ENCODE peak calls at places on chromosomes 7 and 10, in seven cellular contexts. One of them, this sample, is unnamed.

GRCh38 chr7:84247591-84247990 is 53.0 kb upstream of the SEMA3A start:
- DNase-seq in heart right ventricle: no peak
- DNase-seq in left lung: no peak
- DNase-seq in adrenal gland: no peak
- DNase-seq in ovary: no peak
- DNase-seq in OCI-LY7: no peak
- DNase-seq in Peyer's patch: no peak
- DNase-seq in this sample: no peak

GRCh38 chr7:151244871-151245346 is 3.6 kb downstream of the SMARCD3 start:
- DNase-seq in heart right ventricle: no peak
- DNase-seq in left lung: no peak
- DNase-seq in adrenal gland: no peak
- DNase-seq in ovary: no peak
- DNase-seq in OCI-LY7: no peak
- DNase-seq in Peyer's patch: no peak
- DNase-seq in this sample: peak; percentile 45

GRCh38 chr10:30491204-30491603 is 57.2 kb downstream of the MAP3K8 start:
- DNase-seq in heart right ventricle: no peak
- DNase-seq in left lung: no peak
- DNase-seq in adrenal gland: peak; percentile 52
- DNase-seq in ovary: no peak
- DNase-seq in OCI-LY7: no peak
- DNase-seq in Peyer's patch: no peak
- DNase-seq in this sample: no peak

GRCh38 chr10:102523250-102524029 is 19.7 kb downstream of the SUFU start:
- DNase-seq in heart right ventricle: no peak
- DNase-seq in left lung: no peak
- DNase-seq in adrenal gland: peak; percentile 22
- DNase-seq in ovary: no peak
- DNase-seq in OCI-LY7: no peak
- DNase-seq in Peyer's patch: no peak
- DNase-seq in this sample: peak; percentile 40

GRCh38 chr7:116169060-116169459 is 41.3 kb upstream of the TES start:
- DNase-seq in heart right ventricle: no peak
- DNase-seq in left lung: no peak
- DNase-seq in adrenal gland: no peak
- DNase-seq in ovary: no peak
- DNase-seq in OCI-LY7: no peak
- DNase-seq in Peyer's patch: no peak
- DNase-seq in this sample: no peak

GRCh38 chr10:100873825-100874326 is 38.9 kb upstream of the SLF2 start:
- DNase-seq in heart right ventricle: no peak
- DNase-seq in left lung: no peak
- DNase-seq in adrenal gland: no peak
- DNase-seq in ovary: no peak
- DNase-seq in OCI-LY7: no peak
- DNase-seq in Peyer's patch: no peak
- DNase-seq in this sample: no peak

GRCh38 chr10:23439452-23439919 is 611 bp downstream of the OTUD1 start:
- DNase-seq in heart right ventricle: no peak
- DNase-seq in left lung: no peak
- DNase-seq in adrenal gland: peak; percentile 40
- DNase-seq in ovary: no peak
- DNase-seq in OCI-LY7: peak; percentile 34
- DNase-seq in Peyer's patch: peak; percentile 50
- DNase-seq in this sample: no peak

GRCh38 chr7:30984359-30985107 is 20.8 kb downstream of the GHRHR start:
- DNase-seq in heart right ventricle: no peak
- DNase-seq in left lung: no peak
- DNase-seq in adrenal gland: peak; percentile 74
- DNase-seq in ovary: no peak
- DNase-seq in OCI-LY7: no peak
- DNase-seq in Peyer's patch: no peak
- DNase-seq in this sample: no peak

GRCh38 chr7:36728143-36728542 is 3.8 kb upstream of the AOAH start:
- DNase-seq in heart right ventricle: no peak
- DNase-seq in left lung: no peak
- DNase-seq in adrenal gland: no peak
- DNase-seq in ovary: no peak
- DNase-seq in OCI-LY7: no peak
- DNase-seq in Peyer's patch: no peak
- DNase-seq in this sample: no peak

GRCh38 chr10:78302739-78302988 is 269.0 kb downstream of the RPS24 start:
- DNase-seq in heart right ventricle: no peak
- DNase-seq in left lung: no peak
- DNase-seq in adrenal gland: no peak
- DNase-seq in ovary: no peak
- DNase-seq in OCI-LY7: no peak
- DNase-seq in Peyer's patch: no peak
- DNase-seq in this sample: no peak

GRCh38 chr10:78301891-78302738 is 268.5 kb downstream of the RPS24 start:
- DNase-seq in heart right ventricle: no peak
- DNase-seq in left lung: no peak
- DNase-seq in adrenal gland: no peak
- DNase-seq in ovary: no peak
- DNase-seq in OCI-LY7: peak; percentile 17
- DNase-seq in Peyer's patch: no peak
- DNase-seq in this sample: no peak

GRCh38 chr10:78304091-78305045 is 270.7 kb downstream of the RPS24 start:
- DNase-seq in heart right ventricle: no peak
- DNase-seq in left lung: no peak
- DNase-seq in adrenal gland: no peak
- DNase-seq in ovary: no peak
- DNase-seq in OCI-LY7: no peak
- DNase-seq in Peyer's patch: no peak
- DNase-seq in this sample: no peak

GRCh38 chr10:78301481-78301880 is 267.8 kb downstream of the RPS24 start:
- DNase-seq in heart right ventricle: no peak
- DNase-seq in left lung: no peak
- DNase-seq in adrenal gland: peak; percentile 41
- DNase-seq in ovary: no peak
- DNase-seq in OCI-LY7: no peak
- DNase-seq in Peyer's patch: no peak
- DNase-seq in this sample: no peak

GRCh38 chr10:78302989-78303854 is 269.6 kb downstream of the RPS24 start:
- DNase-seq in heart right ventricle: peak; percentile 93
- DNase-seq in left lung: peak; percentile 95
- DNase-seq in adrenal gland: peak; percentile 97
- DNase-seq in ovary: peak; percentile 92
- DNase-seq in OCI-LY7: peak; percentile 92
- DNase-seq in Peyer's patch: peak; percentile 91
- DNase-seq in this sample: peak; percentile 97
- TF ChIP-seq CTCF in heart right ventricle: peak; percentile 66
- TF ChIP-seq CTCF in left lung: peak; percentile 58
- TF ChIP-seq CTCF in adrenal gland: peak; percentile 59
- TF ChIP-seq CTCF in ovary: peak; percentile 89
- TF ChIP-seq CTCF in OCI-LY7: peak; percentile 72
- TF ChIP-seq CTCF in Peyer's patch: peak; percentile 92
- TF ChIP-seq CTCF in this sample: peak; percentile 60

DNA sequence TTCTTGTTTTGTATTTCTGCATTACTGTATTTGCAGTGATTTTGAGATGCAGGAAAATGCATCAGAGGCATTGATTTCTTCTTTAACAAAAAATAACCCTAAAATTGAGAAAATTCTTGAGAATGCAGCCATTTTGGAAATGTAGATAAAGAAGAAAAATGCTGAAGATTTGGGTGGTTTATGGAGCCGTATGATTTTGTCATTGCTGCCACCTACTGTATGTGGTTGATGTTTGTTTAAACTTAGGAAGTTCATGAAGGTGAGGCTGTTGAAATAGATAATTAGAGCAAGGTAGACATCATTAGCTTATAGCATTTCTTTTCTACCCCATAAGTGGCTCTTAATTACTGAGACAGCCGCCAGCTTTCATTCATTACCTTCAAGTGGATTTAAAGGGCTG is 92.1 kb upstream of the SAMD8 start:
- DNase-seq in heart right ventricle: no peak
- DNase-seq in left lung: no peak
- DNase-seq in adrenal gland: no peak
- DNase-seq in ovary: no peak
- DNase-seq in OCI-LY7: peak; percentile 48
- DNase-seq in Peyer's patch: no peak
- DNase-seq in this sample: no peak
- TF ChIP-seq CTCF in heart right ventricle: peak; percentile 29
- TF ChIP-seq CTCF in left lung: no peak
- TF ChIP-seq CTCF in adrenal gland: peak; percentile 33
- TF ChIP-seq CTCF in ovary: no peak
- TF ChIP-seq CTCF in OCI-LY7: peak; percentile 82
- TF ChIP-seq CTCF in Peyer's patch: peak; percentile 32
- TF ChIP-seq CTCF in this sample: peak; percentile 21

GRCh38 chr10:62244785-62245595 is 23.7 kb downstream of the RTKN2 start:
- DNase-seq in heart right ventricle: peak; percentile 70
- DNase-seq in left lung: no peak
- DNase-seq in adrenal gland: peak; percentile 65
- DNase-seq in ovary: no peak
- DNase-seq in OCI-LY7: peak; percentile 86
- DNase-seq in Peyer's patch: peak; percentile 31
- DNase-seq in this sample: no peak

GRCh38 chr10:62243647-62243997 is 25.0 kb downstream of the RTKN2 start:
- DNase-seq in heart right ventricle: no peak
- DNase-seq in left lung: no peak
- DNase-seq in adrenal gland: no peak
- DNase-seq in ovary: no peak
- DNase-seq in OCI-LY7: peak; percentile 18
- DNase-seq in Peyer's patch: no peak
- DNase-seq in this sample: no peak

GRCh38 chr10:62248465-62248864 is 20.2 kb downstream of the RTKN2 start:
- DNase-seq in heart right ventricle: no peak
- DNase-seq in left lung: no peak
- DNase-seq in adrenal gland: no peak
- DNase-seq in ovary: no peak
- DNase-seq in OCI-LY7: peak; percentile 23
- DNase-seq in Peyer's patch: no peak
- DNase-seq in this sample: no peak

GRCh38 chr10:62239994-62240393 is 28.6 kb downstream of the RTKN2 start:
- DNase-seq in heart right ventricle: no peak
- DNase-seq in left lung: no peak
- DNase-seq in adrenal gland: no peak
- DNase-seq in ovary: no peak
- DNase-seq in OCI-LY7: no peak
- DNase-seq in Peyer's patch: no peak
- DNase-seq in this sample: no peak

DNA sequence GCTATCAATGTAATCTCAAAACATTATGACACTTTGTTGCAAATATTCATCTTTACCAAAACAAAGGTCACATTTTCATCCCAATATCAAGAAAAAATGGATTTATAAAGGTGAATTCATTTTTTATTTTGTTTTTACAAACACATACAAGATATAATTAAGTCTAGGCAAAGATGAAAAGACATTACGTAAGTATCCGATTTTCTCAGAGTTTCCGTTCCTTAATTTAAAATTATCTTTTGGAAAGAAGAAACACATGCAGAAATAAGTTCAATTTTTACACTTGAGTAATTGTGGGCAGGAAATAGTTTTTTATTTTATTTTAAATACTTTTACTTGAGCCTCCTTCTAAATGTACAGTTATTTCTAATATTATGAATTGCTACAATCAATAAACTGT is 24.6 kb downstream of the RTKN2 start:
- DNase-seq in heart right ventricle: no peak
- DNase-seq in left lung: no peak
- DNase-seq in adrenal gland: no peak
- DNase-seq in ovary: no peak
- DNase-seq in OCI-LY7: peak; percentile 48
- DNase-seq in Peyer's patch: no peak
- DNase-seq in this sample: no peak
- TF ChIP-seq CTCF in heart right ventricle: no peak
- TF ChIP-seq CTCF in left lung: no peak
- TF ChIP-seq CTCF in adrenal gland: no peak
- TF ChIP-seq CTCF in ovary: no peak
- TF ChIP-seq CTCF in OCI-LY7: no peak
- TF ChIP-seq CTCF in Peyer's patch: no peak
- TF ChIP-seq CTCF in this sample: no peak

DNA sequence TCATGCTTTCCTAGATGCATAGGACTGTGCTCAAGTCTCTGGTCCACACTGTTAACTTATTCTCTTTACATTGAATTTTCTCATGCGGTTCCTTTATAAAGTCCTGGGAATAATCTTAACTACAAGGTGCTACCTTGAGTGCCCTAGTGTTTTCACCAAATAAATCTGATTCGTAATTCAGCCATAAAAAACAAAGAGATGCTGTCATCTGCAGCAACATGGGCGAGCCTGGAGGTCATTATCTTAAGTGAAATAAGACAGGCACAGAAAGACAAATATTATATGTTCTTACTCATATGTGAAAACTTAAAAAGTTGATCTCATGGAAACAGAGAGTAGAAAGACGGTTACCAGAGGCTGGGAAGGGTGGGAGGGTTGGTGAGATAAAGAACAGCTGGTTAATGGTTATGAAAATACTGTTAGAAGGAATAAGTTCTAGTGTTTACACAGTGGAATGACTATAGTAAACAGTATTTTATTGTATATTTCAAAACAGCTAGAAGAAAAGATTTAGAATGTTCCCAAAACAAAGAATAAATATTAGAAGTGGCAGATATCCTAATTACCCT is 38.3 kb downstream of the NT5C3A start:
- DNase-seq in heart right ventricle: no peak
- DNase-seq in left lung: no peak
- DNase-seq in adrenal gland: no peak
- DNase-seq in ovary: no peak
- DNase-seq in OCI-LY7: no peak
- DNase-seq in Peyer's patch: no peak
- DNase-seq in this sample: no peak
- TF ChIP-seq CTCF in heart right ventricle: no peak
- TF ChIP-seq CTCF in left lung: no peak
- TF ChIP-seq CTCF in adrenal gland: no peak
- TF ChIP-seq CTCF in ovary: no peak
- TF ChIP-seq CTCF in OCI-LY7: no peak
- TF ChIP-seq CTCF in Peyer's patch: no peak
- TF ChIP-seq CTCF in this sample: no peak

DNA sequence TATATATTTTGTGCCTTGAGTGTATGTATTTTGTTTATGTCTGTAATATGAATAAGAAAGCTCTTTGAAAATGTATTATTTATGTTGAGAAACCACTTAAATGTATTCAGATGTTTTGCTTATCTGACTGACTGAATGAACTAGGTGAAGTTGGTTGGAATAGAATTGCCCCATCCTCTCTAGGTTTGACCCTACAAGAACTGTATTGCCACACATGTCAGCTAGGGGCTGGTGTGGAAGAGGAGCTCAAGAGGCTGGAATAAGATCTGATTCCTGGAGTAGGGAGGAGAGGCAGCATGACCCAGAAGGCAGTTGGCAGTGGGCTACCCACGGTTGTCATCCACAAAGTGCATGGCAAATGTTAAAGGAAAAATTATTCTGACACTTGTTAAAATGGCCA is 9.1 kb downstream of the SSMEM1 start:
- DNase-seq in heart right ventricle: no peak
- DNase-seq in left lung: no peak
- DNase-seq in adrenal gland: no peak
- DNase-seq in ovary: no peak
- DNase-seq in OCI-LY7: no peak
- DNase-seq in Peyer's patch: no peak
- DNase-seq in this sample: no peak
- TF ChIP-seq CTCF in heart right ventricle: no peak
- TF ChIP-seq CTCF in left lung: no peak
- TF ChIP-seq CTCF in adrenal gland: no peak
- TF ChIP-seq CTCF in ovary: no peak
- TF ChIP-seq CTCF in OCI-LY7: no peak
- TF ChIP-seq CTCF in Peyer's patch: no peak
- TF ChIP-seq CTCF in this sample: no peak